ENCODE peak calls at places on chromosomes 7 and 10, in four cellular contexts. One of them, this sample, is unnamed.

GRCh38 chr10:97647556-97647955 is 7.1 kb downstream of the PI4K2A start:
- DNase-seq in K562: no peak
- DNase-seq in GM12891: no peak
- DNase-seq in HepG2: no peak
- DNase-seq in this sample: no peak

GRCh38 chr10:3131098-3131497 is 41.5 kb downstream of the PITRM1 start:
- DNase-seq in K562: no peak
- DNase-seq in GM12891: no peak
- DNase-seq in HepG2: no peak
- DNase-seq in this sample: no peak

GRCh38 chr10:8037199-8037801 is 17.2 kb upstream of the GATA3 start:
- DNase-seq in K562: no peak
- DNase-seq in GM12891: no peak
- DNase-seq in HepG2: no peak
- DNase-seq in this sample: no peak

GRCh38 chr7:151740180-151740845 is 136.6 kb downstream of the PRKAG2 start:
- DNase-seq in K562: no peak
- DNase-seq in GM12891: no peak
- DNase-seq in HepG2: no peak
- DNase-seq in this sample: no peak

GRCh38 chr7:4878336-4879335 is 4.9 kb downstream of the RADIL start:
- DNase-seq in K562: no peak
- DNase-seq in GM12891: no peak
- DNase-seq in HepG2: no peak
- DNase-seq in this sample: no peak

GRCh38 chr7:151143261-151144015 is 24.1 kb downstream of the GBX1 start:
- DNase-seq in K562: no peak
- DNase-seq in GM12891: no peak
- DNase-seq in HepG2: no peak
- DNase-seq in this sample: no peak

GRCh38 chr10:32411797-32412498 is 34.0 kb upstream of the CCDC7 start:
- DNase-seq in K562: no peak
- DNase-seq in GM12891: no peak
- DNase-seq in HepG2: no peak
- DNase-seq in this sample: no peak

GRCh38 chr10:30980951-30981616 is 50.6 kb downstream of the ZNF438 start:
- DNase-seq in K562: no peak
- DNase-seq in GM12891: no peak
- DNase-seq in HepG2: no peak
- DNase-seq in this sample: no peak

GRCh38 chr7:22663319-22663718 is 63.7 kb upstream of the IL6 start:
- DNase-seq in K562: no peak
- DNase-seq in GM12891: no peak
- DNase-seq in HepG2: no peak
- DNase-seq in this sample: no peak

GRCh38 chr7:135919071-135919841 is 57.9 kb downstream of the MTPN start:
- DNase-seq in K562: no peak
- DNase-seq in GM12891: no peak
- DNase-seq in HepG2: no peak
- DNase-seq in this sample: no peak

GRCh38 chr7:94301024-94301588 is 93.6 kb upstream of the COL1A2 start:
- DNase-seq in K562: peak; percentile 23
- DNase-seq in GM12891: no peak
- DNase-seq in HepG2: peak; percentile 79
- DNase-seq in this sample: no peak

GRCh38 chr7:127817466-127817865 is 165.5 kb downstream of the SND1 start:
- DNase-seq in K562: no peak
- DNase-seq in GM12891: no peak
- DNase-seq in HepG2: no peak
- DNase-seq in this sample: no peak

GRCh38 chr7:27971171-27971570 is 209.4 kb downstream of the JAZF1 start:
- DNase-seq in K562: no peak
- DNase-seq in GM12891: no peak
- DNase-seq in HepG2: no peak
- DNase-seq in this sample: no peak

GRCh38 chr7:27976531-27976930 is 204.1 kb downstream of the JAZF1 start:
- DNase-seq in K562: no peak
- DNase-seq in GM12891: no peak
- DNase-seq in HepG2: no peak
- DNase-seq in this sample: no peak

GRCh38 chr7:27970350-27970749 is 210.2 kb downstream of the JAZF1 start:
- DNase-seq in K562: no peak
- DNase-seq in GM12891: no peak
- DNase-seq in HepG2: no peak
- DNase-seq in this sample: no peak

GRCh38 chr7:27972272-27972671 is 208.3 kb downstream of the JAZF1 start:
- DNase-seq in K562: no peak
- DNase-seq in GM12891: no peak
- DNase-seq in HepG2: no peak
- DNase-seq in this sample: no peak

GRCh38 chr7:27973625-27974024 is 207.0 kb downstream of the JAZF1 start:
- DNase-seq in K562: no peak
- DNase-seq in GM12891: no peak
- DNase-seq in HepG2: no peak
- DNase-seq in this sample: no peak
- TF ChIP-seq TAF1 in K562: no peak
- TF ChIP-seq TAF1 in GM12891: no peak
- TF ChIP-seq TAF1 in HepG2: no peak
- TF ChIP-seq TAF1 in this sample: no peak

DNA sequence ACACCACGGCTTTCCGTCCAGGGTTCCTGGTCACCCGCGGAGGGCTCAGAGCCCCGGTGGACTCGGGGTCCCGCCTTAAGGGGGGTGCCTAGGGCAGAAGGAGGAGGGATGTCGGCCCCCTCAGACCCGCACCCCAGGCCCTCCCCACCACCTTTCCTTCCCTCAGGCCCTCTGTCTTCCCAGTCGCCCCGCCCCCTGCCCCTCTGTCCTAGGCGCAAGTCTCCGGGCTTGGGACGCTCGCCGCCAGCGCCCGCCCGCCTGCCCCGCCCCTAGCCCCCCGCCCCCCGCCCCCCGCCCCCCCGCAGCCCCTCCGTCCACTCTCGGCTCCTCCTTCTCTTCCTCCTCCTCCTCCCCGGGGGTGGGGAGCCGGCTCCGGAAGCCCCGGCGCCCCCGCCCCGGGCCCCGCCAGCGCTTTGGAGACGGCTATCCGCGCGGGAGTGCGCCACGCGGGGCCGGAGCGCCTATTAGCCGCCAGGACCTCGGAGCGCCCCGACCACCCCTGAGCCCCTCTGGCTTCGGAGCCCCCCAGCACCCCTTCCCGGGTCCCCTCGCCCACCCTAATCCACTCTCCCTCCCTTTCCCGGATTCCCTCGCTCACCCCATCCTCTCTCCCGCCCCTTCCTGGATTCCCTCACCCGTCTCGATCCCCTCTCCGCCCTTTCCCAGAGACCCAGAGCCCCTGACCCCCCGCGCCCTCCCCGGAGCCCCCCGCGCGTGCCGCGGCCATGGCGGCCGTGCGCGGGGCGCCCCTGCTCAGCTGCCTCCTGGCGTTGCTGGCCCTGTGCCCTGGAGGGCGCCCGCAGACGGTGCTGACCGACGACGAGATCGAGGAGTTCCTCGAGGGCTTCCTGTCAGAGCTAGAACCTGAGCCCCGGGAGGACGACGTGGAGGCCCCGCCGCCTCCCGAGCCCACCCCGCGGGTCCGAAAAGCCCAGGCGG is at the start of gene AEBP1:
- DNase-seq in K562: peak; percentile 65
- DNase-seq in GM12891: no peak
- DNase-seq in HepG2: no peak
- DNase-seq in this sample: no peak
- TF ChIP-seq POLR2AphosphoS5 in K562: no peak
- TF ChIP-seq POLR2AphosphoS5 in GM12891: no peak
- TF ChIP-seq POLR2AphosphoS5 in HepG2: no peak
- TF ChIP-seq POLR2AphosphoS5 in this sample: no peak

DNA sequence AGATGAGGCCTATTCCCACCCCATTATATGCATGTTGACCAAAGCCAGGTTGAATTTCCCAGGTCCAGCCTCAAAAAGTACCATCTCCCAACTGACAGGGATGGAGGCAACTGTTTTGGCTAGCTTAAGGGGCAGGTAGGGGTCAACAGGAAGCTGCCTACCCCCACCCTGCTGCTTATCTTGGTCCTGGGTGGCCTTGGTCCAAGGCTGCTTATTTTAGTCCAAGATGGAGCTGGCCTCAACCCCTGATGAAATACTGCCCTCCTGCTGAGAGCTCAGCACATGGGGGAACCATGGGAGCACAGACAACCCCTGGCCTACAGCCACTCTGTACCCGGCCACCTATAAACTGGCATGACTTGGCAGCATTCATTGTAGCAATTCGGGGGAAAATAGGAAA is 23.1 kb downstream of the MYO1G start:
- DNase-seq in K562: no peak
- DNase-seq in GM12891: no peak
- DNase-seq in HepG2: no peak
- DNase-seq in this sample: no peak
- TF ChIP-seq TAF1 in K562: no peak
- TF ChIP-seq TAF1 in GM12891: no peak
- TF ChIP-seq TAF1 in HepG2: no peak
- TF ChIP-seq TAF1 in this sample: no peak

DNA sequence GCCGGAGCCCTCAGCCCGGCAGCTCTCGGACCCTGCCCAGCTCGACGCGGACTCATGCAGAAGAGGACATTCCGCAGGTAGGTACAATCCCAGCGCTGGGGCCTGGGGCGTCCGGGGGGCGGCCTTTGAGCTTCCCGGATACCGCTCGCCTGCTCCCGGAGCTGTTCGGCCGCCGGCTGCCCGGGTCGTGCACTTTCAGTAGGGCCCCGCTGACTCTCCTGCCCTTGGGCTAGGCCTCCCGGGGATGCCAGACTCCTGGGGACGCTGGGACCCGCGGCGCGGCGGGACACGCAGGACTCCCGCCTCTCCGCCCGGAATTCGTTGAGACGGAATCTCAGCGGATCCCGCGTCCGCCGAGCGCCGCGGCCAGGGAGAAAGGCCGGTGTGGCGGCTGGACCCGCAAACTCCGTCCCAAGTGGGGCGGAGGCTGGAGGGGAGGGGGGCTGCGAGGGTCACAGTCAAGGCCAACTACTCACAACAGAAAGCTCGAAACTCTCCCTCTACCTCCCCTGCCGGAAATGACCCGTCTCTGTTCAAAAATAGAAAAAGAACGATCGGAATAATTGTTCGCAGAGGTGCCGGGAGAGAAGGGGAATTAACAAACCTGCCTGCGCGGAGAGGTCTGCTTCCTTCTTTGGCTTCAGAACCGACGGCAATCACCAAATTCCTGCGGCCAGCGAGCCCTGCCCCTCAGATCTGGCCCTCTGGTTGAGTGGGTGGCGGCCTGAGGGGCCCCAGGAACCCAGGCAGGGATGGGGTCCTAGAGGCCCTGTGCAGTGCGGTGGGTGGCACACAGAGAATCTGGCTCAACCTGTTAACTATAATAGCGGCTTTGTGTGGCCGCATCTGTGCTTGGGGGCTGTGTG is 9.2 kb downstream of the TLX1 start:
- DNase-seq in K562: no peak
- DNase-seq in GM12891: no peak
- DNase-seq in HepG2: no peak
- DNase-seq in this sample: no peak
- TF ChIP-seq POLR2AphosphoS5 in K562: no peak
- TF ChIP-seq POLR2AphosphoS5 in GM12891: no peak
- TF ChIP-seq POLR2AphosphoS5 in HepG2: no peak
- TF ChIP-seq POLR2AphosphoS5 in this sample: no peak

DNA sequence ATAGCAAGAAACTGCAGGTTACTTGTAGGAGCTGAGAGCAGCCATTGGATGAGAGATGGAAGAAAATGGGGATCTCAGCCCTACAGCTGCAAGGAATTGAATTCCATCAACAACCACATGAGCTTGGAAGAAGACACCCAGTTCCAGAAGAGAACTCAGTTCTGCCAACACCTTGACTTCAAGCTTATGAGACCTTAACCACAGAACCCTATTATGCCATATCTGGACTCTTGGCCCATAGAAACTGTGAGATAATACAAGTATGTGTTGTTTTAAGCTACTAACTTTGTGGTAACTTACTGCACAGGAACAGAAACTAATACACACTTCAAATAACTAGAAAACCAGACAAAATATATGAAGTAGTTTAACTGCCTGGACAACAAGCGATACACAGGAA is 212.4 kb upstream of the CACNA2D1 start:
- DNase-seq in K562: no peak
- DNase-seq in GM12891: no peak
- DNase-seq in HepG2: no peak
- DNase-seq in this sample: no peak
- TF ChIP-seq TAF1 in K562: no peak
- TF ChIP-seq TAF1 in GM12891: no peak
- TF ChIP-seq TAF1 in HepG2: no peak
- TF ChIP-seq TAF1 in this sample: no peak

DNA sequence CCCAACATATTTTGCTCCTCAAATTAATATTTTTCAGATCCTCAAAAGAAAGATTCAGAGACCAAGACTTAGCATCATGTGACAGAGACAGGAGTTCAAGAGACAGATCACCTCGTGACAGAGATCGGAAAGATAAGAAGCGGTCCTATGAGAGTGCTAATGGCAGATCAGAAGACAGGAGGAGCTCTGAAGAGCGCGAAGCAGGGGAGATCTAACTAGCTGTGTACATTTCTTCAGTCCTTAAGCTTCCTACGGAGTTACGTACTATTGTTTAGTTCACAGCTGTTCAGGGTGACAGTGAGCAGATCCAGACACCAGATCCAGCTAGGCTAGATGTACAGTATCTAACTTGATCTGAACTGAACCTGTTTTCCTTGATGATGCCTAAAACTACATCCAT is 61.3 kb downstream of the KLRG2 start:
- DNase-seq in K562: peak; percentile 52
- DNase-seq in GM12891: no peak
- DNase-seq in HepG2: no peak
- DNase-seq in this sample: no peak
- TF ChIP-seq POLR2AphosphoS5 in K562: no peak
- TF ChIP-seq POLR2AphosphoS5 in GM12891: no peak
- TF ChIP-seq POLR2AphosphoS5 in HepG2: no peak
- TF ChIP-seq POLR2AphosphoS5 in this sample: no peak

DNA sequence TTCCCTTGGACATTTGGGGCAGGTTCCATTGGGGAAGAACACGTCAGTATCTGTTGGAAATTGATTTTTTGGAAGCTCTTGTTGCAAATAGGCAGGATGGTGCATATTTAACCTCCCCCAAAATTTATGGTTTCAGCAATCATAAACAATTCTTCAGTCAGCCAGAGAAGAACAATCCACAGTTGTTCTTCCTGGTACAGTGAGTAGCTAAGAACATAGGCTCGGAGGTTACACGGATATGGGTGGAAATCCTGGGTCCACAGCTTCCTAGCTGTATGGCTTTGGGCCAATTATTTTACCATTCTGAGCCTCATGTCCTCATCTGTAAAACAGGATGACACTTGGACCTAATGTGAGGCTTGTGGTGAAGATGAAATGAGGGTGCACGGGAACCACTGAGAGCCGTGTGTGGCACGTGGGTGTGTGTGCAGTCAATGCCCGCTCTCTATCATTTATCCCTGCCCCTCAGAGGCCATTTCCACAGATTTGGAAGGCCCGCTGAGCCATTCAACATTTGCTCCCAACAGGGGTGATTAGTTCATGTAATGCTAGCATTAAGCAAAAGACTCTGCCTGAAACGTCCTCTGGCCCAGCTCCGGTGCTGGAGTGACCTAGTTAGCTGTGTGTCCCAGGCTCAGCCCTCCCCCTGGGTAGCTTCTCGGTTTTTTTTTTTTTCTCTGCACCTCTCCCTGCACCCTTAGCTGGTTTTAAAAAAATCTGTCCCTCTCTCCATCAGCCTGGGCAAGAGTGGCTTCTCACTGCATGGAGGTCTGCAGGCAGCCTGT is 9.7 kb downstream of the CAMK1D start:
- DNase-seq in K562: no peak
- DNase-seq in GM12891: no peak
- DNase-seq in HepG2: no peak
- DNase-seq in this sample: no peak
- TF ChIP-seq TAF1 in K562: no peak
- TF ChIP-seq TAF1 in GM12891: no peak
- TF ChIP-seq TAF1 in HepG2: no peak
- TF ChIP-seq TAF1 in this sample: no peak